ENCODE peak calls at places on chromosomes 2 and 18, in six cellular contexts. U is mammary epithelial cell, D is transverse colon, L is breast epithelium, V is keratinocyte, J is neural progenitor cell. E is an unnamed sample. For H3K27me3, the result is how much of the 10 kb centered on the place peaks cover.

GRCh38 chr2:173187911-173188788 is 112.5 kb downstream of the MAP3K20 start:
- DNase-seq in U (peak), D (no peak), L (no peak), V (no peak), J (no peak), E (no peak)

GRCh38 chr2:216905649-216906048 is 45.8 kb upstream of the TNP1 start:
- DNase-seq in U (no peak), D (no peak), L (no peak), V (no peak), J (no peak), E (no peak)

GRCh38 chr18:36706313-36706881 is 122.4 kb downstream of the TPGS2 start:
- DNase-seq in U (no peak), D (no peak), L (no peak), V (no peak), J (no peak), E (no peak)

GRCh38 chr18:543447-543846 is 36.7 kb upstream of the CETN1 start:
- DNase-seq in U (no peak), D (no peak), L (no peak), V (no peak), J (no peak), E (no peak)

GRCh38 chr2:10196275-10196892 is 73.8 kb downstream of the RRM2 start:
- DNase-seq in U (no peak), D (peak), L (no peak), V (no peak), J (no peak), E (no peak)

GRCh38 chr18:79374408-79375171 is 21.1 kb upstream of the NFATC1 start:
- DNase-seq in U (no peak), D (no peak), L (no peak), V (no peak), J (no peak), E (no peak)

GRCh38 chr2:185700883-185701282 is 37.7 kb upstream of the FSIP2 start:
- DNase-seq in U (no peak), D (no peak), L (no peak), V (no peak), J (peak), E (no peak)

GRCh38 chr2:203830294-203831055 is 37.1 kb upstream of the CTLA4 start:
- DNase-seq in U (no peak), D (no peak), L (no peak), V (no peak), J (no peak), E (no peak)

GRCh38 chr2:172196768-172197322 is 94.1 kb upstream of the DLX2 start:
- DNase-seq in U (peak), D (no peak), L (peak), V (peak), J (no peak), E (no peak)

GRCh38 chr2:31383471-31384153 is 30.9 kb downstream of the XDH start:
- DNase-seq in U (peak), D (no peak), L (no peak), V (no peak), J (no peak), E (no peak)

GRCh38 chr2:37585982-37586621 is 85.3 kb downstream of the CDC42EP3 start:
- DNase-seq in U (peak), D (peak), L (peak), V (peak), J (no peak), E (no peak)

GRCh38 chr2:107648781-107649413 is 177.8 kb upstream of the RGPD4 start:
- DNase-seq in U (no peak), D (no peak), L (no peak), V (no peak), J (peak), E (no peak)

GRCh38 chr2:177574357-177574756 is 181.8 kb downstream of the AGPS start:
- DNase-seq in U (no peak), D (no peak), L (no peak), V (no peak), J (no peak), E (no peak)

GRCh38 chr2:18971628-18972027 is 382.3 kb upstream of the NT5C1B start:
- DNase-seq in U (peak), D (no peak), L (no peak), V (no peak), J (no peak), E (no peak)

GRCh38 chr2:212957184-212957583 is 194.2 kb downstream of the IKZF2 start:
- DNase-seq in U (no peak), D (no peak), L (no peak), V (no peak), J (no peak), E (no peak)

DNA sequence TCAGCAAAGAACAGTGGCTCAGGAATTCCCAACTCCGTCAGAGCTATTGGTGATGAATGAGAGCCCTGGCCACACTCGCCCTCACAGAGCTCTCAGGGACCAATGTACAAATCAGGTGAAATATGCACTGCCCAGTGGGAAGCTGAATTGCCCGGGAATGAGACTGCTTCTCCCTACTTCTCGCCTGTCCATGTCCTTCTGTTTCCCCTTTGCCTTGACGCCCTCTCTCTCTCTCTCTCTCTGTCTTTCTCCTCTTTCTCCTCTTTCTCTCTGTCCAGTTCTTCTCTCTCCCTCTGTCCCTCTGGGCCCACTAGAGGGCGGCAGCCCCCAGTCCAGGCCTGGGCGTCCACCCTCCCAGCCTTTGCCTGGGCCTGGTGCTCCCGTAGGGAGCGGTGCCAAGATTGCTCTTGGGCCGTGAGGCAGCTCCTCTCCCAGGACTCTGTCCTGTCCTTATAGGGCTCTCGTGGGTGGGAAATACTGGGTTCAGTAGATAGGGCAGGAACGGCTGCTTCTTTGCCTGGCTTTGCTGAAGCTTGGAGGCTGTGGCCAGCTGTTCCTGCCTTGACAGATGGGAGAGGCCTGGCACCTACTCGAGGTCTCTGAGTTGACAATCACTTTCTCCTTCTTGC is 28.4 kb upstream of the PUM2 start:
- DNase-seq in U (peak), D (peak), L (peak), V (no peak), J (peak), E (peak)
- TF ChIP-seq CTCF in U (peak), D (peak), L (peak), V (peak), J (peak), E (peak)

GRCh38 chr2:193796847-193797246 is 1602.1 kb upstream of the TMEFF2 start:
- DNase-seq in U (no peak), D (no peak), L (no peak), V (no peak), J (no peak), E (no peak)
- H3K4me3 ChIP-seq in U (no peak), D (no peak), L (no peak), V (no peak), J (no peak), E (no peak)

GRCh38 chr2:222176890-222177289 is 121.9 kb downstream of the PAX3 start:
- DNase-seq in U (no peak), D (no peak), L (no peak), V (no peak), J (peak), E (no peak)

GRCh38 chr2:222180619-222181018 is 118.2 kb downstream of the PAX3 start:
- DNase-seq in U (no peak), D (no peak), L (no peak), V (no peak), J (no peak), E (no peak)

GRCh38 chr2:222179592-222179991 is 119.2 kb downstream of the PAX3 start:
- DNase-seq in U (no peak), D (no peak), L (no peak), V (no peak), J (no peak), E (no peak)

GRCh38 chr2:222174450-222174849 is 124.3 kb downstream of the PAX3 start:
- DNase-seq in U (no peak), D (no peak), L (no peak), V (no peak), J (peak), E (no peak)

DNA sequence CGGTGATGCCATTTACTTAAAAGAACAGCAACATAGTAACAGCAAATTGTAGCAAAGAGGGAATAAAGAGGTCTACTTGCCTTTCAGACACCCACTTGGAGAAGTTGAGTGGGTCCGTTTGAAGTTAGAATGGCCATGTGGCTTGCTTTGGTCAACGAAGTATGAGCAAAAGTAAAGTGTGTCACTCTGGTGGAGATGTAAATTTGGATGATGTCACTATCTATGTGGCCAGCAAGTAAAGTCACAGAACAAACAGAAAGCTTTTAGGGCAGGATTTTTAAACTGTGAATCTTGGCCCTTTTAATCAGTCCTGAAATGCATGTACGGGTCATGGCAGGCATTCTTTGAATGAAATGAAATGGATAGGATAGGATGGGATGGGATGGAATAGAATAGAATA is 120.3 kb downstream of the PAX3 start:
- DNase-seq in U (no peak), D (no peak), L (no peak), V (no peak), J (no peak), E (no peak)
- H3K27me3 ChIP-seq in U (under half), D (under half), L (under half), V (under half), J (half or more), E (under half)

GRCh38 chr18:48409591-48410094 is 460 bp upstream of the ZBTB7C start:
- DNase-seq in U (peak), D (no peak), L (peak), V (no peak), J (no peak), E (no peak)
- TF ChIP-seq CTCF in U (peak), D (no peak), L (no peak), V (no peak), J (no peak), E (no peak)

GRCh38 chr18:22167091-22167470 is 2.3 kb upstream of the GATA6 start:
- DNase-seq in U (no peak), D (no peak), L (no peak), V (no peak), J (peak), E (no peak)

GRCh38 chr18:22165049-22165602 is 4.3 kb upstream of the GATA6 start:
- DNase-seq in U (no peak), D (no peak), L (no peak), V (no peak), J (peak), E (no peak)

GRCh38 chr18:22167471-22168151 is 1.8 kb upstream of the GATA6 start:
- DNase-seq in U (no peak), D (peak), L (no peak), V (no peak), J (peak), E (no peak)

GRCh38 chr18:22165603-22166069 is 3.8 kb upstream of the GATA6 start:
- DNase-seq in U (no peak), D (no peak), L (no peak), V (no peak), J (peak), E (no peak)

DNA sequence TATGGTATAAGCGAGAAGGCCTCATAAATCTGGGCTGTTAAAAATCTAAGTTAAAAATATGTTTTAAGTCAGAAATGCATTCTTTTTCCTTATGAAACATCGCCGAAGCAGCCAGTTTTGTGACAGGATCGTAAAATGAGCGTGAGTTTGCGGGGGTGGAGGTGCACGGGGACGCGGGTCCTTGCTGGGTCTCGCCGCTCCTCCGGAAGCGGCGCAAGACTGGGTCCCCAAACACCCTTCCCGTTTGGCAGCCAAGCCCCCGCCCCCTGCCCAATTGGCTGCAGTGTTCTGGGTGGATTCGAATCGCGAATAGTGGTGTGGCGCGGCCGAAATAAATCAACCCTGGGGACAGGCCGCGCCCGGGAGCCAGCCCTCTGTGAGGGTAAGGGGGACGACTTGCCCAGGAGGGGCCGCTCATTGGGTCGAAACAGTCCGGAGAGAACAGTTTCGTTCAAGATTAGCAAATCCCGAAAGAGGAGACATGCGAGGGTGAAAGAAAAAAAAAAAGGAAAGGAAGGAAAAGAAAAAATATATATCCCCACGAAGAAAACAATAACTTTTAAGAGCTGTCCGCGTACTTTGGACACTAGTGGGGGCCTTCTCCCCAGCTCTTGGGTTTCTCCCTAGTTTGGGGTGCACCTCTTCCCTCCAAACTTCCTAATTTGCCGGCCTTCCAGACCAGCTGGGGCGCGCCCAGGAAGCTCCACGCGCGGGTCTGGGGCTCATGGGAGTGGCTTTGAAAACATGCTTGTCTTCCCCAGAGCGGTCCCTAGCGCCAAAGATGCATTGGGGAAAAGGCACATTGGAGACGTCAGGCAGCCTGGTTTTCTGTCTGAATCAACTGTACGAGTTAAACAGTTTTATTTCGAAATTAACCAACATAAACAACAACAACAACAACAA is 3.1 kb upstream of the GATA6 start:
- DNase-seq in U (no peak), D (peak), L (no peak), V (no peak), J (peak), E (no peak)
- H3K4me3 ChIP-seq in U (no peak), D (peak), L (no peak), V (no peak), J (peak), E (no peak)

GRCh38 chr2:70897203-70897976 is 38.3 kb upstream of the ATP6V1B1 start:
- DNase-seq in U (no peak), D (no peak), L (no peak), V (no peak), J (no peak), E (no peak)

GRCh38 chr2:70898363-70899240 is 37.1 kb upstream of the ATP6V1B1 start:
- DNase-seq in U (no peak), D (no peak), L (no peak), V (no peak), J (no peak), E (no peak)

GRCh38 chr2:70896765-70897202 is 38.9 kb upstream of the ATP6V1B1 start:
- DNase-seq in U (no peak), D (no peak), L (no peak), V (no peak), J (no peak), E (no peak)

GRCh38 chr2:70895998-70896764 is 39.5 kb upstream of the ATP6V1B1 start:
- DNase-seq in U (no peak), D (no peak), L (no peak), V (no peak), J (no peak), E (no peak)

DNA sequence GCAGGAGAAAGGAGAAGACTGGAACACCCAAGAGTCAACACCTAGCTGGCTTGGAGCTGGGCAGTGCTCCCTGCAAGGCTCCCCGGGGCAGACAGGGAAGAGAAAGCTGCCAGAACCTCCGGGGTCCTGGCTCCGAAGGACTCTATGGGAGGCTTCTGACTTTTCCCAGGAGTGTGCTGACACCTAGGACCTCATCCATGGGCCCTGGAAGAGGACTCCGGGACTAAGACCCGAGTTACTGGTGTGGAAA is 37.8 kb upstream of the ATP6V1B1 start:
- DNase-seq in U (no peak), D (no peak), L (no peak), V (no peak), J (no peak), E (no peak)
- H3K27me3 ChIP-seq in U (half or more), D (half or more), L (under half), V (half or more), J (half or more), E (half or more)

DNA sequence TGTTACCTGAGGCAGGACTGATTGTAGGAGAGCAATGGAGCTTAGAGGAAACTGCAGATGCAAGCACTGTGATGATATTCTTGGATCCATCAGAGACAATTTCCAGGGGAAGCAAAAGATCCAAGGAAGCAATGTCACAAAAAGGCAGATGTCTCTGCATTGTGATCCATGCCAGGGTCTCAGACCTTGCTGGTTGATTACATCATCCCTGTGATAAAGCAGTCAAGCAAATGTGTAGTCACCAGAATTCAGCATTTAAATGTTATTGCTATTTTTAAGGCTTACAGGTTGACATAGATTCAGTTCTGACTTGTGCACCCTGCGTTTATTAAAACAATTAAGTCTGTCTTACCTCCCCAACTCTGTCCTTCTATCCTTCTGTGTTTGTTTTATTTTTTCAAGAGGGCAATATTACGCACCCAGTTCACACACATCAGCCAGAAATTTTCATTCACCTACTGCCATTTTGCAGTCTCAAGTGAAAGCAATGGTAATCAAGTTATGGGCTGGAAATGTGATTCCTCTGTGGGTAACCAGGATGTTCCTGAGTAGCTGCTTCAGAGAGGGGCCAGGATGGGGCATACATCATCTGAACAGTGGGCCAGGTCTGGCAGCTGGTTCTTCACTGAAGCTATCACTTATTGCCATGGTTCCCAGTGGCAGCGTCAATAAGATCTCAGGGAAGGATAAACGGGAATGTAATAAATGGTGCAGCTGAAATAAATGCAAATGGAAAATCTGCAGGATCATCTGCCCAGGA is 56.6 kb upstream of the CCDC85A start:
- DNase-seq in U (no peak), D (no peak), L (no peak), V (no peak), J (no peak), E (no peak)
- TF ChIP-seq CTCF in U (no peak), D (no peak), L (no peak), V (no peak), J (no peak), E (no peak)

GRCh38 chr2:237096911-237097310 is 11.2 kb downstream of the COPS8 start:
- DNase-seq in U (peak), D (no peak), L (no peak), V (no peak), J (no peak), E (no peak)
- H3K4me3 ChIP-seq in U (no peak), D (no peak), L (no peak), V (no peak), J (no peak), E (no peak)

GRCh38 chr2:73069041-73069854 is 2.3 kb downstream of the SFXN5 start:
- DNase-seq in U (no peak), D (no peak), L (no peak), V (no peak), J (no peak), E (no peak)

GRCh38 chr2:73068147-73068546 is 3.4 kb downstream of the SFXN5 start:
- DNase-seq in U (peak), D (no peak), L (no peak), V (no peak), J (no peak), E (no peak)

GRCh38 chr2:73063909-73064875 is 7.3 kb downstream of the SFXN5 start:
- DNase-seq in U (peak), D (peak), L (no peak), V (no peak), J (no peak), E (no peak)

GRCh38 chr2:73069855-73070650 is 1.5 kb downstream of the SFXN5 start:
- DNase-seq in U (peak), D (no peak), L (no peak), V (no peak), J (no peak), E (no peak)

DNA sequence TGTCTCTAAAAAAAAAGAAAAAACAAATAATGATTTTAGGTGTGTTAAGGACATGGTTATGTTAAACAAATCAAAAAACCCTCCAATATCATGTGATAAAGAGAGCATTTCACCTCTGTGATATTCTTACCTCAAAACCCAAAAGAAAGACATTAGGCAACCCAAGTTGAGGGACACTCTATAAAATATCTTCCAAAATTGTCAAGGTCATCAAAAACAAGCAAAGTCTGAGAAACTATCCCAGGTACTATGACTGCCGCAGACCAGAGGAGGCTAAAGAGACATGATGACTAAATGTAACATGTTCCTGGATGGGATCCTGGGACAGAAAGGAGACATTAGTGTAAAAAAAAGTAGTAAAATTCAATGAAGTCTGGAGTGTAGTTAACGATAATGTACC is 4.5 kb downstream of the SFXN5 start:
- DNase-seq in U (no peak), D (no peak), L (no peak), V (no peak), J (no peak), E (no peak)
- H3K27me3 ChIP-seq in U (under half), D (under half), L (under half), V (under half), J (under half), E (under half)

E was measured in dorsolateral prefrontal cortex.